ENCODE peak calls at places on chromosome 6, in six cellular contexts. B is right lobe of liver; S is activated naive CD8-positive, alpha-beta T cell treated with anti-CD3 and anti-CD28 coated beads, Interleukin-2, amount 50 U/mL, for 24 hours; A is HFF-Myc; F is OCI-LY7; H is stimulated activated CD4-positive, alpha-beta T cell treated with anti-CD3 and anti-CD28 coated beads, Interleukin-12 subunit alpha, Interleukin-12 subunit beta, amount 100 ng/mL, for 4 hours. Q is an unnamed sample.

GRCh38 chr6:64732888-64733287 is 974.1 kb downstream of the EYS start:
- DNase-seq in B (no peak), S (no peak), A (no peak), F (no peak), H (no peak), Q (no peak)

GRCh38 chr6:109304284-109305015 is 77.8 kb downstream of the CD164 start:
- DNase-seq in B (no peak), S (no peak), A (no peak), F (peak; percentile 55), H (no peak), Q (no peak)

GRCh38 chr6:84599991-84600390 is 164.4 kb downstream of the TBX18 start:
- DNase-seq in B (no peak), S (no peak), A (no peak), F (no peak), H (no peak), Q (no peak)

GRCh38 chr6:125528614-125529013 is 220.8 kb upstream of the HEY2 start:
- DNase-seq in B (no peak), S (no peak), A (no peak), F (no peak), H (no peak), Q (no peak)

GRCh38 chr6:16564430-16564829 is 196.8 kb downstream of the ATXN1 start:
- DNase-seq in B (no peak), S (no peak), A (no peak), F (no peak), H (no peak), Q (no peak)

GRCh38 chr6:112233864-112234263 is 20.5 kb downstream of the LAMA4 start:
- DNase-seq in B (no peak), S (no peak), A (peak; percentile 86), F (no peak), H (no peak), Q (no peak)

GRCh38 chr6:162999575-163000285 is 272.0 kb downstream of the PACRG start:
- DNase-seq in B (no peak), S (no peak), A (no peak), F (no peak), H (no peak), Q (no peak)

GRCh38 chr6:89122625-89123024 is 4.8 kb upstream of the SRSF12 start:
- DNase-seq in B (no peak), S (no peak), A (peak; percentile 14), F (peak; percentile 63), H (no peak), Q (no peak)

GRCh38 chr6:72519871-72520270 is 102.0 kb upstream of the KCNQ5 start:
- DNase-seq in B (no peak), S (no peak), A (no peak), F (no peak), H (no peak), Q (no peak)

GRCh38 chr6:150881911-150882481 is 16.5 kb downstream of the MTHFD1L start:
- DNase-seq in B (no peak), S (no peak), A (peak; percentile 86), F (no peak), H (no peak), Q (no peak)

GRCh38 chr6:95693108-95693507 is 115.8 kb downstream of the MANEA start:
- DNase-seq in B (no peak), S (no peak), A (peak; percentile 1), F (no peak), H (no peak), Q (no peak)

GRCh38 chr6:79277109-79277508 is 42.6 kb upstream of the HMGN3 start:
- DNase-seq in B (no peak), S (no peak), A (no peak), F (no peak), H (no peak), Q (no peak)

GRCh38 chr6:137933696-137934095 is 66.6 kb downstream of the TNFAIP3 start:
- DNase-seq in B (no peak), S (no peak), A (peak; percentile 11), F (no peak), H (no peak), Q (no peak)

GRCh38 chr6:127022297-127022696 is 96.2 kb upstream of the RSPO3 start:
- DNase-seq in B (no peak), S (no peak), A (peak; percentile 87), F (no peak), H (no peak), Q (no peak)

GRCh38 chr6:53833147-53833546 is 38.3 kb downstream of the LRRC1 start:
- DNase-seq in B (no peak), S (no peak), A (no peak), F (no peak), H (no peak), Q (no peak)

GRCh38 chr6:55069132-55069781 is 105.1 kb upstream of the HCRTR2 start:
- DNase-seq in B (no peak), S (no peak), A (peak; percentile 26), F (peak; percentile 14), H (no peak), Q (no peak)

GRCh38 chr6:73898599-73898998 is 202.6 kb downstream of the CD109 start:
- DNase-seq in B (no peak), S (no peak), A (no peak), F (no peak), H (no peak), Q (no peak)

GRCh38 chr6:43770417-43771209 is 602 bp downstream of the VEGFA start:
- DNase-seq in B (peak; percentile 80), S (peak; percentile 46), A (no peak), F (peak; percentile 72), H (peak; percentile 39), Q (peak; percentile 69)

GRCh38 chr6:92479821-92480220 is 939.5 kb downstream of the EPHA7 start:
- DNase-seq in B (no peak), S (no peak), A (no peak), F (no peak), H (no peak), Q (no peak)

GRCh38 chr6:164347455-164347854 is 932.9 kb downstream of the QKI start:
- DNase-seq in B (no peak), S (no peak), A (no peak), F (no peak), H (no peak), Q (no peak)

GRCh38 chr6:129472239-129472638 is 237.7 kb downstream of the ARHGAP18 start:
- DNase-seq in B (no peak), S (no peak), A (no peak), F (no peak), H (no peak), Q (no peak)

GRCh38 chr6:150755524-150755923 is 110.0 kb upstream of the MTHFD1L start:
- DNase-seq in B (no peak), S (no peak), A (no peak), F (no peak), H (no peak), Q (no peak)

Q was measured in activated CD8-positive, alpha-beta memory T cell treated with anti-CD3 and anti-CD28 coated beads, Interleukin-2, amount 50 U/mL, for 48 hours.